ENCODE peak calls at places on chromosome X, in seven cellular contexts. Y is mesendoderm, Q is psoas muscle, S is A549, A is WERI-Rb-1, P is PC-9, M is heart right ventricle. V is an unnamed sample.

GRCh38 chrX:23754664-23755063 is 11.6 kb upstream of the ACOT9 start:
- DNase-seq in Y (no peak), A (no peak), Q (no peak), P (no peak), M (no peak), S (no peak), V (no peak)

GRCh38 chrX:42694260-42694815 is 83.6 kb downstream of the PPP1R2C start:
- DNase-seq in A (no peak), P (no peak), S (no peak), M (no peak), Y (no peak), Q (no peak), V (no peak)

GRCh38 chrX:50188859-50189258 is 11.9 kb downstream of the AKAP4 start:
- DNase-seq in Q (no peak), M (no peak), P (no peak), A (no peak), S (no peak), Y (no peak), V (no peak)

GRCh38 chrX:140918398-140919043 is 83.9 kb upstream of the SPANXB1 start:
- DNase-seq in A (peak), S (peak), P (peak), Y (peak), Q (no peak), M (no peak), V (peak)

GRCh38 chrX:33336783-33337182 is 125.4 kb upstream of the DMD start:
- DNase-seq in P (no peak), Y (peak), A (peak), S (no peak), M (no peak), Q (no peak), V (no peak)

GRCh38 chrX:44344687-44345086 is 1.2 kb upstream of the EFHC2 start:
- DNase-seq in Q (no peak), S (no peak), Y (no peak), P (no peak), M (no peak), A (no peak), V (no peak)

GRCh38 chrX:15947648-15948317 is 93.2 kb upstream of the AP1S2 start:
- DNase-seq in Q (no peak), Y (peak), M (no peak), A (no peak), S (no peak), P (no peak), V (peak)

GRCh38 chrX:9676311-9676710 is 89.3 kb downstream of the GPR143 start:
- DNase-seq in Y (no peak), A (no peak), S (no peak), P (no peak), Q (peak), M (no peak), V (peak)

GRCh38 chrX:133444952-133445831 is 29.9 kb upstream of the GPC4 start:
- DNase-seq in Q (no peak), Y (peak), A (no peak), M (no peak), P (peak), S (peak), V (no peak)

GRCh38 chrX:153477901-153478300 is 7.5 kb upstream of the HAUS7 start:
- DNase-seq in P (no peak), S (no peak), Q (no peak), A (no peak), M (no peak), Y (no peak), V (no peak)

GRCh38 chrX:149512225-149512885 is 7.2 kb upstream of the IDS start:
- DNase-seq in Q (peak), Y (peak), P (peak), M (no peak), S (peak), A (peak), V (no peak)

GRCh38 chrX:151973262-151973661 is 1.2 kb downstream of the GABRE start:
- DNase-seq in S (no peak), Y (peak), A (no peak), P (no peak), M (no peak), Q (no peak), V (no peak)

GRCh38 chrX:53383376-53384087 is 38.9 kb downstream of the SMC1A start:
- DNase-seq in M (peak), A (peak), S (no peak), P (no peak), Y (no peak), Q (no peak), V (no peak)

GRCh38 chrX:104351173-104351769 is 96.5 kb upstream of the ESX1 start:
- DNase-seq in Q (no peak), A (no peak), Y (peak), P (peak), M (no peak), S (peak), V (peak)

GRCh38 chrX:83008415-83008814 is 499.7 kb upstream of the POU3F4 start:
- DNase-seq in Y (peak), M (no peak), S (no peak), Q (no peak), A (no peak), P (no peak), V (no peak)

GRCh38 chrX:103170216-103170615 is 44.7 kb upstream of the BEX4 start:
- DNase-seq in P (no peak), M (no peak), A (no peak), Y (no peak), S (no peak), Q (no peak), V (no peak)

GRCh38 chrX:111719426-111720210 is 38.6 kb downstream of the ALG13 start:
- DNase-seq in A (no peak), Q (no peak), S (no peak), M (no peak), Y (no peak), P (no peak), V (no peak)

GRCh38 chrX:8820910-8821527 is 19.8 kb upstream of the FAM9A start:
- DNase-seq in Q (no peak), Y (peak), P (peak), A (peak), S (no peak), M (no peak), V (no peak)

GRCh38 chrX:119763175-119763574 is 4.8 kb downstream of the SOWAHD start:
- DNase-seq in A (no peak), M (no peak), S (no peak), Q (no peak), P (peak), Y (peak), V (peak)

GRCh38 chrX:9164535-9165425 is 130.9 kb upstream of the FAM9B start:
- DNase-seq in P (peak), Y (no peak), Q (no peak), A (no peak), S (no peak), M (no peak), V (no peak)

GRCh38 chrX:125394449-125394848 is 74.8 kb downstream of the TEX13C start:
- DNase-seq in Y (peak), M (no peak), P (no peak), A (no peak), Q (no peak), S (no peak), V (no peak)
- H3K4me3 ChIP-seq in Y (no peak), M (no peak), P (no peak), A (no peak), Q (no peak), S (no peak), V (no peak)

GRCh38 chrX:1535241-1536041 is 1.5 kb downstream of the P2RY8 start:
- DNase-seq in S (no peak), P (no peak), Y (no peak), Q (no peak), A (no peak), M (no peak), V (no peak)
- H3K4me3 ChIP-seq in S (no peak), P (no peak), Y (no peak), Q (peak), A (no peak), M (peak), V (no peak)

GRCh38 chrX:20947411-20947912 is 426.8 kb upstream of the CNKSR2 start:
- DNase-seq in S (no peak), Y (peak), P (no peak), M (no peak), Q (no peak), A (no peak), V (no peak)
- H3K4me3 ChIP-seq in S (no peak), Y (no peak), P (no peak), M (no peak), Q (no peak), A (no peak), V (no peak)

DNA sequence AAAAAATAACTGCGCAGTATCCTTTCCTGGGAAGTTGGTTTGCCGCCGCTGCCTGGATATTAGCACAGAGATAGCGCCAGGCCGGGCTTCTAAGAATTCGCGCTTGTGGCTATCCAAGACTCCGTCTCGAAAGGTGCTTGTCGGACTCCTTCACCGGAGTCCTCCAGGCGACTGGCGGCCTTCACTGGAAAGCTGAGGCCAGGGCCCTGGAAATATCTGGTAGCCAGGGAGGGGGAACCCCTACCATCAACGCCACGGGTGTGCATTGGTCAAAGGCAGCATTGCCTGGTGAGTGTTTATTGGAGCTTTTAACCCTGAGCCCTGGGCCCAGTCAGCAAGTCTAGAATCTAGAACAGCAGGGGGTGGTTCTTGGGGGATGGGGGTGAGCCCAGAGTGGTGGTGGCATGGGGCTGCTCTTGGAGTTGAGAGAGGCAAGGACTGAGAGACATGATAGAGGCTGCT is 567 bp upstream of the PIM2 start:
- DNase-seq in M (no peak), A (peak), S (no peak), P (no peak), Y (peak), Q (no peak), V (no peak)
- H3K4me3 ChIP-seq in M (peak), A (peak), S (peak), P (peak), Y (peak), Q (peak), V (peak)

DNA sequence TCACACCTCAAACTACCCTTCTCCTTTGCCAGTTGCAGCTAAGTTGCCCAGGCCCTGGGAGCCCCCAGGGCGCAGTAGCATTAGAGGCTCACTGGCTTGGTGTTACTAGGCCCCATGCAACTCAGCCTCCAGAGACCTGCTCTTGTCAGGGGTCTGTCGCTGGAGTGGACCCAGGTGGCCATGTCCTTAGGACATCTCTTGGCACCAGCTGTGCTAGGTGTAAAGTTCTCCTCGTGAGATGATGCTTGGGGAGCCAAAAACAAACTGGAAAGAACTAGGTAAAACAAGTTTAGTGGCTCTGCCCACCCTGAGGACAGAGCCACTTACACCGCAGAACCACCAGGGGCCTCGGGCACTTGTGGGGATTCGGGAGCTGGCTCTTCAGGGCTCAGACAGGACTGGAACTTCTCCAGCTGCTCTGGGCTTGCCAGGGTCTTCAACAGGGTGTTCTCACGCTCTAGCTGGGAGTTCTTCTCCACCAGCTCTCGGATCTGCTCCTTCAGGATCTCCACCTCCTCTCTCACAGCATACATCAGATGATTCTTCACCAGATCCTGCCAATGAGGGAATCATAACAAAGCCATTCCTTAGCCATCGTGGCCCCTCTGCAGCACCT is 61.3 kb downstream of the TSC22D3 start:
- DNase-seq in S (no peak), A (no peak), Y (no peak), P (no peak), Q (no peak), M (no peak), V (no peak)
- H3K4me3 ChIP-seq in S (no peak), A (no peak), Y (no peak), P (no peak), Q (peak), M (peak), V (peak)

GRCh38 chrX:100994352-100995281 is 25.1 kb downstream of the ARL13A start:
- DNase-seq in Q (no peak), S (peak), A (no peak), Y (peak), P (peak), M (no peak), V (no peak)
- H3K4me3 ChIP-seq in Q (no peak), S (no peak), A (no peak), Y (no peak), P (no peak), M (no peak), V (no peak)

GRCh38 chrX:134807039-134807729 is 148.9 kb upstream of the PLAC1 start:
- DNase-seq in M (peak), P (peak), A (peak), Y (peak), Q (peak), S (peak), V (peak)
- H3K4me3 ChIP-seq in M (peak), P (peak), A (peak), Y (peak), Q (peak), S (peak), V (peak)

DNA sequence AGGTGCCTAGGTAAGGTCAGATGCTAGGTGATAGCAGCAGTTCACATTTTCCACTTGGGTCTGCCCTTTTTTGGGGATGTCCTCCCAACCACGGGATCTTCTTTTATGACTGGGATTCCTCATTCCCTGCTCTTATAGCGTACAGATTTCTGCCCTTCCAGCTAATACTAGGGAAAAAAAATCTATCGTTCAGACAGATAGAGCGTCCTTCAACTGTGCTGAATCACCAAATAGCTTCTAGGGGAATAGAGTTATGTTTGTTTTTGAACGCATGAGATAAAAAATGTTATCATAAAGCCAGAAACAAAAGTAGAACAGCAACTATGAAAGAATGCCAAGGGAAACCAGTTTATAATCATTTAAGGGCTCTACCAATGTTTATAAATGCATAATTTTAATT is 13.0 kb downstream of the RAP2C start:
- DNase-seq in Y (no peak), Q (no peak), P (no peak), S (no peak), A (no peak), M (no peak), V (no peak)
- H3K4me3 ChIP-seq in Y (no peak), Q (no peak), P (no peak), S (no peak), A (no peak), M (no peak), V (no peak)

DNA sequence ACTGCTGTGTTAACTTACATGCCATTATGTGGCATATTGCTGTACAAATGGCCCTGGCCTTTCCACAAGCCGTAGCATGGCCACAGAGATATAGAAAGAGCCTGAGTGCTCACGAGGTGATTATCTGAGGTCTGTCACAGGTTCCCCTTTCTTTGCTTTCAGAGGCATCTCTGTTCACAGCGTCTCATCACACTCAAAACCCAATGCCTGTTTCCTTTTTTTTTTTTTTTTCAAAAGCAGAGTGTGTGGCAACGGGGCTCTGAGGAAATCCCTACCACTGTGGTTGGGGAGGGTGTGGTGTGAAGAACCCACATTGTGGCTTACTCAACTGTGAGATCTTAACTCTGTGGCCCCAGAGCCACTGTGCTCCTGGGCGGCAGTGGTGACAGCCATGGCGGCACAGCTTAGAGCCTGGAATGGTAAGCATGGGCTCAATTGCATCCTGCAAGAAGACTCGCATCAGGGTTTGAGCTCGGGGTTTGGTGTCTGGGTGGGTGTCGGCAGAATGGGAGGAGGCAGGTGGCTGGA is 30.8 kb downstream of the RTL5 start:
- DNase-seq in Q (no peak), A (no peak), P (no peak), S (no peak), Y (no peak), M (no peak), V (no peak)
- H3K4me3 ChIP-seq in Q (no peak), A (no peak), P (no peak), S (no peak), Y (no peak), M (no peak), V (no peak)

DNA sequence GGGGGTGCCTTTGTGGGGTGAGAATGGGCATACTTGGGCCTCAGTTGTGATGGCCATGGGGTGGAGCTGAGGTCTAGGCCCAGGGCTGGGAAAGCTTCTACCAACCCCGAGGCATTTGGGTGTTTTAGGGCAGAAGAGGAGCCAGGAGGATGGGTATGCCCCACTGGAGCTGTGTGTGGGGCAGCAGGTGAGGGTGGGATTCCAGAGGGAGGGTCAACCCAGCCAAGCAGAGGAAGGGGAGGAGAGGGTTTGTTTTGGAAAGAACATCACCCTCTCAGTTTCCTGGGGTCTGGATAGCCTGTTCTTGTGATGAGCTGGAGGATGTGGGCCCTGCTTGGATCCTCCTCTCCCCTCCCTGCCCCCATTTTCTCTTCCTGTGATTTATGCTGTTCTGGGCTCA is 620 bp downstream of the IL9R start:
- DNase-seq in P (no peak), M (no peak), Q (no peak), Y (no peak), S (no peak), A (no peak), V (no peak)
- H3K4me3 ChIP-seq in P (no peak), M (no peak), Q (no peak), Y (no peak), S (no peak), A (no peak), V (no peak)

V was measured in skeletal muscle cell.